ENCODE peak calls at places on chromosome 1, in nine cellular contexts. One of them, this sample, is unnamed.

GRCh38 chr1:194214735-194215134 is 1028.3 kb upstream of the B3GALT2 start:
- DNase-seq in stimulated activated CD4-positive, alpha-beta T cell treated with anti-CD3 and anti-CD28 coated beads, Interleukin-4, amount 100 ng/mL, for 48 hours: no peak
- DNase-seq in thoracic aorta: no peak
- DNase-seq in stimulated activated CD8-positive, alpha-beta memory T cell treated with anti-CD3 and anti-CD28 coated beads, Interleukin-2, amount 100 ng/mL, for 48 hours: no peak
- DNase-seq in AG09309: no peak
- DNase-seq in DND-41: no peak
- DNase-seq in activated T-helper 1 cell treated with Interleukin-2 at 50 U/mL for 16 hours: no peak
- DNase-seq in stimulated activated naive B cell treated with anti-CD40 and anti-IgM and Interleukin-4, amounts not matched to agents 10 μg/mL and 1 μg/mL and 100 μg/mL, for 72 hours: no peak
- DNase-seq in H4: no peak
- DNase-seq in this sample: no peak

GRCh38 chr1:86542626-86543025 is 4.3 kb upstream of the CLCA4 start:
- DNase-seq in activated T-helper 1 cell treated with Interleukin-2 at 50 U/mL for 16 hours: no peak
- DNase-seq in thoracic aorta: no peak
- DNase-seq in stimulated activated CD8-positive, alpha-beta memory T cell treated with anti-CD3 and anti-CD28 coated beads, Interleukin-2, amount 100 ng/mL, for 48 hours: no peak
- DNase-seq in stimulated activated naive B cell treated with anti-CD40 and anti-IgM and Interleukin-4, amounts not matched to agents 10 μg/mL and 1 μg/mL and 100 μg/mL, for 72 hours: no peak
- DNase-seq in AG09309: no peak
- DNase-seq in stimulated activated CD4-positive, alpha-beta T cell treated with anti-CD3 and anti-CD28 coated beads, Interleukin-4, amount 100 ng/mL, for 48 hours: no peak
- DNase-seq in DND-41: no peak
- DNase-seq in H4: no peak
- DNase-seq in this sample: no peak

GRCh38 chr1:15425961-15426360 is 12.3 kb upstream of the CTRC start:
- DNase-seq in stimulated activated CD8-positive, alpha-beta memory T cell treated with anti-CD3 and anti-CD28 coated beads, Interleukin-2, amount 100 ng/mL, for 48 hours: no peak
- DNase-seq in stimulated activated naive B cell treated with anti-CD40 and anti-IgM and Interleukin-4, amounts not matched to agents 10 μg/mL and 1 μg/mL and 100 μg/mL, for 72 hours: no peak
- DNase-seq in AG09309: no peak
- DNase-seq in stimulated activated CD4-positive, alpha-beta T cell treated with anti-CD3 and anti-CD28 coated beads, Interleukin-4, amount 100 ng/mL, for 48 hours: no peak
- DNase-seq in thoracic aorta: no peak
- DNase-seq in DND-41: no peak
- DNase-seq in activated T-helper 1 cell treated with Interleukin-2 at 50 U/mL for 16 hours: no peak
- DNase-seq in H4: no peak
- DNase-seq in this sample: no peak

GRCh38 chr1:94095112-94095637 is 25.8 kb downstream of the ABCA4 start:
- DNase-seq in stimulated activated CD8-positive, alpha-beta memory T cell treated with anti-CD3 and anti-CD28 coated beads, Interleukin-2, amount 100 ng/mL, for 48 hours: no peak
- DNase-seq in stimulated activated CD4-positive, alpha-beta T cell treated with anti-CD3 and anti-CD28 coated beads, Interleukin-4, amount 100 ng/mL, for 48 hours: no peak
- DNase-seq in stimulated activated naive B cell treated with anti-CD40 and anti-IgM and Interleukin-4, amounts not matched to agents 10 μg/mL and 1 μg/mL and 100 μg/mL, for 72 hours: no peak
- DNase-seq in activated T-helper 1 cell treated with Interleukin-2 at 50 U/mL for 16 hours: no peak
- DNase-seq in AG09309: no peak
- DNase-seq in DND-41: no peak
- DNase-seq in thoracic aorta: peak; percentile 11
- DNase-seq in H4: no peak
- DNase-seq in this sample: no peak

GRCh38 chr1:55443175-55443933 is 228.2 kb upstream of the USP24 start:
- DNase-seq in stimulated activated CD4-positive, alpha-beta T cell treated with anti-CD3 and anti-CD28 coated beads, Interleukin-4, amount 100 ng/mL, for 48 hours: no peak
- DNase-seq in DND-41: no peak
- DNase-seq in stimulated activated CD8-positive, alpha-beta memory T cell treated with anti-CD3 and anti-CD28 coated beads, Interleukin-2, amount 100 ng/mL, for 48 hours: no peak
- DNase-seq in AG09309: peak; percentile 99
- DNase-seq in H4: peak; percentile 87
- DNase-seq in thoracic aorta: peak; percentile 87
- DNase-seq in activated T-helper 1 cell treated with Interleukin-2 at 50 U/mL for 16 hours: no peak
- DNase-seq in stimulated activated naive B cell treated with anti-CD40 and anti-IgM and Interleukin-4, amounts not matched to agents 10 μg/mL and 1 μg/mL and 100 μg/mL, for 72 hours: no peak
- DNase-seq in this sample: no peak

GRCh38 chr1:224922404-224923164 is 6.9 kb upstream of the DNAH14 start:
- DNase-seq in thoracic aorta: no peak
- DNase-seq in stimulated activated CD4-positive, alpha-beta T cell treated with anti-CD3 and anti-CD28 coated beads, Interleukin-4, amount 100 ng/mL, for 48 hours: no peak
- DNase-seq in AG09309: no peak
- DNase-seq in H4: peak; percentile 57
- DNase-seq in DND-41: peak; percentile 14
- DNase-seq in stimulated activated CD8-positive, alpha-beta memory T cell treated with anti-CD3 and anti-CD28 coated beads, Interleukin-2, amount 100 ng/mL, for 48 hours: no peak
- DNase-seq in activated T-helper 1 cell treated with Interleukin-2 at 50 U/mL for 16 hours: no peak
- DNase-seq in stimulated activated naive B cell treated with anti-CD40 and anti-IgM and Interleukin-4, amounts not matched to agents 10 μg/mL and 1 μg/mL and 100 μg/mL, for 72 hours: no peak
- DNase-seq in this sample: peak; percentile 10

GRCh38 chr1:172414331-172414730 is 6.2 kb upstream of the C1orf105 start:
- DNase-seq in stimulated activated CD4-positive, alpha-beta T cell treated with anti-CD3 and anti-CD28 coated beads, Interleukin-4, amount 100 ng/mL, for 48 hours: no peak
- DNase-seq in activated T-helper 1 cell treated with Interleukin-2 at 50 U/mL for 16 hours: no peak
- DNase-seq in thoracic aorta: no peak
- DNase-seq in stimulated activated naive B cell treated with anti-CD40 and anti-IgM and Interleukin-4, amounts not matched to agents 10 μg/mL and 1 μg/mL and 100 μg/mL, for 72 hours: no peak
- DNase-seq in AG09309: no peak
- DNase-seq in H4: no peak
- DNase-seq in DND-41: no peak
- DNase-seq in stimulated activated CD8-positive, alpha-beta memory T cell treated with anti-CD3 and anti-CD28 coated beads, Interleukin-2, amount 100 ng/mL, for 48 hours: no peak
- DNase-seq in this sample: no peak

GRCh38 chr1:167776616-167777252 is 55.0 kb downstream of the MPZL1 start:
- DNase-seq in activated T-helper 1 cell treated with Interleukin-2 at 50 U/mL for 16 hours: no peak
- DNase-seq in thoracic aorta: no peak
- DNase-seq in stimulated activated CD4-positive, alpha-beta T cell treated with anti-CD3 and anti-CD28 coated beads, Interleukin-4, amount 100 ng/mL, for 48 hours: no peak
- DNase-seq in AG09309: no peak
- DNase-seq in DND-41: no peak
- DNase-seq in stimulated activated CD8-positive, alpha-beta memory T cell treated with anti-CD3 and anti-CD28 coated beads, Interleukin-2, amount 100 ng/mL, for 48 hours: no peak
- DNase-seq in stimulated activated naive B cell treated with anti-CD40 and anti-IgM and Interleukin-4, amounts not matched to agents 10 μg/mL and 1 μg/mL and 100 μg/mL, for 72 hours: no peak
- DNase-seq in H4: no peak
- DNase-seq in this sample: no peak

GRCh38 chr1:59565611-59566410 is 248.9 kb upstream of the HOOK1 start:
- DNase-seq in H4: peak; percentile 98
- DNase-seq in activated T-helper 1 cell treated with Interleukin-2 at 50 U/mL for 16 hours: no peak
- DNase-seq in stimulated activated CD4-positive, alpha-beta T cell treated with anti-CD3 and anti-CD28 coated beads, Interleukin-4, amount 100 ng/mL, for 48 hours: no peak
- DNase-seq in stimulated activated naive B cell treated with anti-CD40 and anti-IgM and Interleukin-4, amounts not matched to agents 10 μg/mL and 1 μg/mL and 100 μg/mL, for 72 hours: no peak
- DNase-seq in AG09309: peak; percentile 96
- DNase-seq in thoracic aorta: no peak
- DNase-seq in DND-41: no peak
- DNase-seq in stimulated activated CD8-positive, alpha-beta memory T cell treated with anti-CD3 and anti-CD28 coated beads, Interleukin-2, amount 100 ng/mL, for 48 hours: no peak
- DNase-seq in this sample: no peak

This sample was measured in germinal center.